ENCODE peak calls at places on chromosomes 16 and 17, in nine cellular contexts. J is CD4-positive, CD25-positive, alpha-beta regulatory T cell; N is right cardiac atrium; K is endodermal cell; V is breast epithelium; S is RWPE1; T is effector memory CD4-positive, alpha-beta T cell; A is naive thymus-derived CD4-positive, alpha-beta T cell; G is thyroid gland. Z is an unnamed sample.

GRCh38 chr17:72501404-72502110 is 380.7 kb downstream of the SOX9 start:
- DNase-seq in K (no peak), T (no peak), G (peak; percentile 78), J (no peak), V (peak; percentile 33), A (no peak), S (no peak), N (peak; percentile 56), Z (no peak)

GRCh38 chr17:58595194-58595792 is 80.9 kb upstream of the MTMR4 start:
- DNase-seq in S (no peak), T (no peak), A (no peak), N (no peak), K (peak; percentile 57), V (no peak), G (no peak), J (no peak), Z (no peak)

GRCh38 chr16:560701-561412 is 663 bp downstream of the PRR35 start:
- DNase-seq in V (no peak), G (no peak), N (no peak), T (no peak), J (no peak), A (no peak), K (no peak), S (no peak), Z (no peak)

GRCh38 chr16:27642753-27643152 is 92.8 kb downstream of the KATNIP start:
- DNase-seq in K (peak; percentile 70), T (no peak), N (no peak), V (no peak), J (no peak), G (no peak), S (no peak), A (no peak), Z (peak; percentile 21)

GRCh38 chr16:4318171-4318910 is 2.5 kb downstream of the GLIS2 start:
- DNase-seq in S (no peak), A (no peak), K (no peak), T (no peak), V (no peak), J (no peak), N (peak; percentile 81), G (no peak), Z (no peak)

GRCh38 chr17:2786176-2786881 is 9.9 kb upstream of the RAP1GAP2 start:
- DNase-seq in T (peak; percentile 81), A (peak; percentile 84), G (peak; percentile 73), J (peak; percentile 86), N (peak; percentile 91), S (peak; percentile 85), K (peak; percentile 100), V (peak; percentile 30), Z (peak; percentile 69)

GRCh38 chr17:82186221-82186620 is 26.4 kb downstream of the CCDC57 start:
- DNase-seq in G (no peak), S (no peak), J (no peak), V (no peak), N (no peak), T (no peak), K (no peak), A (no peak), Z (no peak)

GRCh38 chr17:74404218-74404617 is 27.7 kb upstream of the GPRC5C start:
- DNase-seq in N (no peak), G (no peak), T (no peak), A (no peak), V (no peak), S (no peak), K (peak; percentile 84), J (no peak), Z (no peak)

GRCh38 chr16:22300427-22301071 is 3.3 kb downstream of the POLR3E start:
- DNase-seq in S (peak; percentile 33), G (peak; percentile 43), J (peak; percentile 39), T (no peak), K (peak; percentile 80), A (peak; percentile 38), N (peak; percentile 79), V (no peak), Z (peak; percentile 62)

GRCh38 chr16:77057161-77057736 is 133.7 kb upstream of the MON1B start:
- DNase-seq in A (no peak), K (no peak), N (no peak), S (no peak), T (no peak), G (no peak), J (no peak), V (no peak), Z (no peak)

GRCh38 chr16:5863207-5863606 is 765.6 kb upstream of the EEF2KMT start:
- DNase-seq in A (no peak), K (no peak), V (no peak), S (no peak), N (no peak), T (no peak), G (no peak), J (no peak), Z (no peak)

GRCh38 chr17:71975998-71976649 is 144.7 kb upstream of the SOX9 start:
- DNase-seq in N (peak; percentile 95), S (peak; percentile 96), K (peak; percentile 71), T (no peak), A (no peak), G (peak; percentile 65), V (peak; percentile 94), J (no peak), Z (peak; percentile 97)

GRCh38 chr17:72713701-72714100 is 378.8 kb downstream of the SLC39A11 start:
- DNase-seq in T (no peak), V (no peak), A (no peak), G (no peak), J (no peak), K (no peak), S (no peak), N (no peak), Z (no peak)

GRCh38 chr16:75179208-75179607 is 27.8 kb downstream of the CTRB2 start:
- DNase-seq in N (no peak), K (no peak), T (no peak), V (no peak), A (no peak), G (no peak), S (no peak), J (no peak), Z (no peak)

GRCh38 chr17:81690549-81690948 is 6.7 kb downstream of the HGS start:
- DNase-seq in G (no peak), K (no peak), A (no peak), T (no peak), N (no peak), S (no peak), V (no peak), J (no peak), Z (no peak)

GRCh38 chr16:22356930-22357634 is 17.3 kb downstream of the CDR2 start:
- DNase-seq in V (no peak), S (no peak), J (no peak), N (no peak), G (no peak), A (no peak), K (no peak), T (no peak), Z (no peak)

GRCh38 chr17:8053600-8053999 is 14.7 kb downstream of the ALOX15B start:
- DNase-seq in T (no peak), V (no peak), G (no peak), S (no peak), K (no peak), J (no peak), N (no peak), A (no peak), Z (no peak)

GRCh38 chr17:29278692-29279091 is 15.3 kb downstream of the NUFIP2 start:
- DNase-seq in G (no peak), S (no peak), T (no peak), A (no peak), K (no peak), N (no peak), V (no peak), J (no peak), Z (no peak)
- H3K27ac ChIP-seq in G (no peak overlapping the region), S (no peak overlapping the region), T (no peak overlapping the region), A (no peak overlapping the region), K (no peak overlapping the region), N (no peak overlapping the region), V (no peak overlapping the region), J (no peak overlapping the region), Z (no peak overlapping the region)

DNA sequence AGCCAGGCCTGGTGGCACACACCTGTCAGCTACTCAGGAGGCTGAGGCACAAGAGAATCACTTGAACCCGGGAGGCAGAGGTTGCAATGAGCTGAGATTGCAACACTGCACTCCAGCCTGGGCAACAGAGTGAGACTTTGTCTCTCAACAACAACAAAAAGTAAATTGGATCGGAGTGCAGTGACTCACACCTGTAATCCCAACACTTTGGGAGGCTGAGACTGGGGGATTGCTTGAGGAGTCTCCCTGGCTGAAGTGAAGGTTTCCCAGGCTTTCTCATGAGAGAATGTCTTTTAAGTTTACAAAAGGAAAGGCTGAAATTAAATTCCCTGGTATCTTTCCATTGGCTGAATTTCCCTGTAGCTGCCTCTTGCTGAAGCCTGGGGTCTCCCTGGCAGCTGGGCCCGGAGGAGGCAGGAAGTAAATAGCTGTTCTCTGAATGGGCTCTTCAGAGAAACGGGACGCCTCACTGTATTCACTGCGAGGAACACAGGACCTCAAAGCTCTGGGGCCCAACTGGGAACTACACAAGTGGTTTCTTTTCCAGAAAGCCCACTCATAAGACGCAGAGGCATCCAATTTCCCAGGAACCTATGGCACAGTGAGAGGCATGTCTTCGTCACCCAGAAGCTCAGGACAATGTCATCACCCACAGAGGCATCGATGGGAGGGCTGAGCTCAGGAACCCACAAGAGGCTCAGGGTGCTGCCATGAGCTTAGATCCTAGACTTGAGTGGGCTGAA is 77.4 kb upstream of the SMURF2 start:
- DNase-seq in N (no peak), S (no peak), V (no peak), A (no peak), T (no peak), J (no peak), K (peak; percentile 68), G (no peak), Z (peak; percentile 84)
- H3K27ac ChIP-seq in N (peak overlapping the region; percentile 52), S (peak overlapping the region; percentile 10), V (peak overlapping the region; percentile 54), A (no peak overlapping the region), T (no peak overlapping the region), J (no peak overlapping the region), K (no peak overlapping the region), G (no peak overlapping the region), Z (peak overlapping the region; percentile 90)

DNA sequence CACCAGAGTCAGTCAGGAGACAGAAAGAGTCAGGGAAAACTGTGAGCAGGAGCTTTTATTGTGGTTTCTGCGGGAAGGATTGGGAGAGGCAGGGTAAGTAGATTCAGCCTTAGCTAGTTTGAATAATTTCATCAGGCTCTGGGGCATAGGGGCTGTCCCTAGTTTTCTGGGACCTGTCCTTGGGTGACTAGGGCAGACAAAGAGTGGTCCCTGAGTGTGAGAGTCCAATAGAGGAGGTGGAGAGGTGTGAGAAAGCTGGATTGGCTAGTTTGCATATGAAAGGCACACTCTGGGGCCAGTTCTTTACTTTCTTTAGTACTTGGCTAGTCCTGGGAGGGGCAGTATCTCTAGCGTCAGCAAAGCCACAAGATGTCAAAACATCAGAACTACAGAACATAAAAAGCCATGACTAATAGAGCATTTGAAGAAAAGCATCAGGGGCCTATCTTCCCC is 255.6 kb downstream of the HS3ST3A1 start:
- DNase-seq in G (no peak), S (peak; percentile 51), V (no peak), J (no peak), T (no peak), N (no peak), K (peak; percentile 86), A (no peak), Z (peak; percentile 97)
- H3K27ac ChIP-seq in G (no peak overlapping the region), S (no peak overlapping the region), V (no peak overlapping the region), J (no peak overlapping the region), T (no peak overlapping the region), N (no peak overlapping the region), K (peak overlapping the region; percentile 14), A (no peak overlapping the region), Z (peak overlapping the region; percentile 98)

DNA sequence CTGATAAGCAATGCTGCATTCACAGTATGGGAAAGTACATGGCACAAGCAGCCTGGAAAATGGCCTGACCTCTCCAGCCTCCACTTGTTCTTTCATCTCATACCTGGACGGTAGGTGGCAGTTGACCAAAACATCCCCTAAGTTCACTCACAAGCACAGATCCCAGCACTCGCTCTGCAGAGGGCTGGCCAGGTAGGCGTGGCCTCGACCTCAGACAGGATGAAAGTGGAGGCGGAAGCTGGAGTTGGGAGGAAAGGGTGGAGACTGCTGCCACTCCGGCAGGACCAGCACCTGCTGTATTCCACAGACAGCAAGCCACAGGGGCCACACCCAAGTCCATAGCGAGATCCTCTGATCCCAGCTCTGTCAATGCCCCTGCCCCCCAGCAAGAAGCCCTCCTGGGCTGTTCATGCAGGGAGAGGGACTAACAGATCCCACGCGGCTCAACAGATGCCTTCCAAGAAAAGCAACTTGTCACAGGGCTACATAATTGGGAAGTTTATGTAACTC is 31.3 kb downstream of the ZCCHC14 start:
- DNase-seq in V (peak; percentile 91), S (peak; percentile 93), A (no peak), G (peak; percentile 98), K (peak; percentile 98), T (no peak), J (peak; percentile 32), N (peak; percentile 86), Z (no peak)
- H3K27ac ChIP-seq in V (peak overlapping the region; percentile 78), S (peak overlapping the region; percentile 72), A (no peak overlapping the region), G (peak overlapping the region; percentile 99), K (no peak overlapping the region), T (no peak overlapping the region), J (peak overlapping the region; percentile 31), N (peak overlapping the region; percentile 77), Z (no peak overlapping the region)